ENCODE peak calls at places on chromosomes 11 and 22, in five cellular contexts. O is fibroblast of lung, Z is DND-41, K is brain microvascular endothelial cell, S is mammary epithelial cell. U is an unnamed sample.

GRCh38 chr11:70889411-70889810 is 363.0 kb downstream of the SHANK2 start:
- DNase-seq in O (no peak), Z (no peak), K (no peak), S (no peak), U (no peak)

GRCh38 chr11:105168457-105168856 is 28.9 kb upstream of the CARD18 start:
- DNase-seq in O (no peak), Z (no peak), K (no peak), S (peak), U (no peak)

GRCh38 chr11:84594602-84595001 is 1032.5 kb downstream of the DLG2 start:
- DNase-seq in O (no peak), Z (no peak), K (no peak), S (no peak), U (no peak)

GRCh38 chr11:119863811-119864601 is 135.0 kb upstream of the NECTIN1 start:
- DNase-seq in O (no peak), Z (no peak), K (no peak), S (no peak), U (no peak)

GRCh38 chr11:128502736-128503135 is 84.6 kb downstream of the ETS1 start:
- DNase-seq in O (peak), Z (no peak), K (peak), S (peak), U (peak)

GRCh38 chr11:83006877-83007330 is 64.8 kb downstream of the RAB30 start:
- DNase-seq in O (no peak), Z (no peak), K (no peak), S (no peak), U (no peak)

GRCh38 chr22:49305215-49305965 is 522.3 kb downstream of the BRD1 start:
- DNase-seq in O (no peak), Z (peak), K (no peak), S (no peak), U (no peak)

GRCh38 chr11:126282361-126282741 is 542 bp upstream of the TIRAP start:
- DNase-seq in O (peak), Z (no peak), K (peak), S (peak), U (no peak)

GRCh38 chr11:122642472-122642922 is 13.0 kb upstream of the UBASH3B start:
- DNase-seq in O (peak), Z (no peak), K (peak), S (peak), U (no peak)

GRCh38 chr11:84558085-84558905 is 1068.8 kb downstream of the DLG2 start:
- DNase-seq in O (peak), Z (peak), K (peak), S (peak), U (no peak)

GRCh38 chr11:68843052-68843561 is 1.4 kb upstream of the CPT1A start:
- DNase-seq in O (peak), Z (peak), K (no peak), S (no peak), U (no peak)

GRCh38 chr11:61542024-61542461 is 33.5 kb downstream of the LRRC10B start:
- DNase-seq in O (peak), Z (no peak), K (no peak), S (no peak), U (no peak)

GRCh38 chr11:120881591-120881990 is 142.3 kb upstream of the TBCEL start:
- DNase-seq in O (no peak), Z (no peak), K (no peak), S (no peak), U (no peak)

GRCh38 chr11:69462106-69463045 is 19.1 kb upstream of the LINC01488 start:
- DNase-seq in O (no peak), Z (no peak), K (no peak), S (no peak), U (no peak)

GRCh38 chr11:128891912-128892398 is 799 bp downstream of the KCNJ5 start:
- DNase-seq in O (no peak), Z (no peak), K (no peak), S (no peak), U (no peak)

GRCh38 chr22:49953027-49953679 is 7.4 kb upstream of the PIM3 start:
- DNase-seq in O (no peak), Z (no peak), K (no peak), S (no peak), U (no peak)

GRCh38 chr11:57321996-57322880 is 2.5 kb downstream of the TNKS1BP1 start:
- DNase-seq in O (peak), Z (no peak), K (peak), S (peak), U (peak)

GRCh38 chr11:130122141-130122575 is 37.4 kb upstream of the ST14 start:
- DNase-seq in O (no peak), Z (no peak), K (peak), S (peak), U (no peak)

GRCh38 chr11:134592391-134592990 is 180.4 kb upstream of the B3GAT1 start:
- DNase-seq in O (no peak), Z (peak), K (peak), S (no peak), U (no peak)

GRCh38 chr11:12165237-12165875 is 55.0 kb downstream of the MICAL2 start:
- DNase-seq in O (no peak), Z (no peak), K (no peak), S (peak), U (no peak)

GRCh38 chr11:72869845-72870244 is 55.6 kb downstream of the ATG16L2 start:
- DNase-seq in O (no peak), Z (no peak), K (no peak), S (no peak), U (no peak)

GRCh38 chr11:3747704-3748103 is 49.6 kb downstream of the NUP98 start:
- DNase-seq in O (peak), Z (no peak), K (peak), S (peak), U (peak)

GRCh38 chr11:32437406-32438345 is 2.3 kb upstream of the WT1 start:
- DNase-seq in O (no peak), Z (no peak), K (no peak), S (no peak), U (no peak)

DNA sequence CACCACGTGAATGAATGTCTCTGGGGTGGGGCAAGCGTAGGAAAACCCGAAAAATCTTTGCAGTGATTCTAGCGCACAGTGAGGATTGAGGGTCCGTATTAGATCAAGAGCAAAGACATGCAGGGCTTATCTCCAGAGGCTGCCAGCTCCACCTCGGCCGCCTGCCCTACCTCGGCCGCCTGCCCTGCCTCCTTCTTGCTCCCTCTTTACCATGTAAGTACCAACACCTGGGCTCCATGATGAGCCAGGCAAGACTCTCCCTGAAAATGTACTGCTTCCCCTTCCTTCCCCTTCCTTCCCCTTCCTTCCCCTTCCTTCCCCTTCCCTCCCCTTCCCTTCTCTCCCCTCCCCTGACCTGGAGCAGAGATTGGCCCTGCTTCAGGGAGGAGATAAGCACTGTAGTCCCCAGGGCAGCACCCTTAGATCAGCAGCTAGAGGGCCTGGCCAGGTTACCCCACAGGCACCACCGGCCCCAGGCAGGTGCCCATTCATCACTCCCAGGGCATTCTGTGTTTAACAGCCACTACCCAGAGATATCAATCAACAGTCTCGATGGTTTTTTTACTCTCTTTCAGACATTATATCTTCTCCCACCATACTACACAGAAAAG is 25.5 kb upstream of the ADORA2A start:
- DNase-seq in O (no peak), Z (no peak), K (no peak), S (no peak), U (no peak)
- H3K27ac ChIP-seq in O (no peak), Z (no peak), K (no peak), S (no peak), U (no peak)

GRCh38 chr22:25201557-25202273 is 2.1 kb downstream of the CRYBB3 start:
- DNase-seq in O (no peak), Z (no peak), K (no peak), S (no peak), U (no peak)
- TF ChIP-seq CTCF in O (no peak), Z (no peak), K (no peak), S (no peak), U (no peak)

GRCh38 chr11:94526645-94527438 is 14.6 kb downstream of the C11orf97 start:
- DNase-seq in O (no peak), Z (no peak), K (no peak), S (no peak), U (peak)
- H3K27ac ChIP-seq in O (no peak), Z (no peak), K (no peak), S (no peak), U (no peak)

DNA sequence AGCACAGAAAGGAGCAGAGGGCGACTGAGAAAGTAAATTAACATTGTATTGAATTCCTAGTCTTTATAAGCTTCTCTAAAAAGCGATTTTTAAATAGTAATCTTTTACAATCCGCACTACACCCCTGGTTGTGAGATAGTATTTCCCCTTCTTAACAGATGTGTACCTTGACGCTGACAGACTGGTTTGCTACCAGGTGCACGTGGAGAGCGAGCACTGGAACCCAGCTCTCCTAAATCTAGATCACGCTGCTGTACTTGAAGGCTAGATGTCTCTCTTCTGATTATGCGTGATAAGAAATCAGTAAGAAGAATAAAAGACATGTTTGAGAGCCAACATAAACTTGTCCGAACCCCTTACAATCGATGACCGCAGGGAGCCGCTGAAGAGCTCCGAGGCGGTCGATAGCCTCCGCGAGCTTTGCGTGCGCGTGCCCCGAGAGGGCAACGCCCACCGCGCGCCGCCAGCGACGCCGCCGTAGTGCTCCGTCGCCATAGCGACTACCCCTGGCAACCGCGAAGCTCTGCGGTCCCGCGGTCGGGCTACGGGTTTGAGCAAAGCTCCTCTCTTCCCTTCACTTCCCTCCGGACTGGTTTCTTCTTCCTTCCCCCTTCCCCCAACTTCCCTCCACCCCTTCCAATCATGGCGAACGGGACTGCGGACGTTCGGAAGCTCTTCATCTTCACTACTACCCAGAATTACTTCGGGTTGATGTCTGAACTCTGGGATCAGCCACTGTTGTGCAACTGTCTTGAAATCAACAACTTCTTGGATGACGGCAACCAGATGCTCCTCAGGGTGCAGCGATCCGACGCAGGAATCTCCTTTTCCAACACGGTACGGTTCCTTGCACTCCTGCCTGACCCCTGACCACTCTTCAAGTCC is at the start of gene DYNC2H1:
- DNase-seq in O (peak), Z (peak), K (peak), S (peak), U (peak)
- TF ChIP-seq CTCF in O (peak), Z (peak), K (peak), S (peak), U (peak)

DNA sequence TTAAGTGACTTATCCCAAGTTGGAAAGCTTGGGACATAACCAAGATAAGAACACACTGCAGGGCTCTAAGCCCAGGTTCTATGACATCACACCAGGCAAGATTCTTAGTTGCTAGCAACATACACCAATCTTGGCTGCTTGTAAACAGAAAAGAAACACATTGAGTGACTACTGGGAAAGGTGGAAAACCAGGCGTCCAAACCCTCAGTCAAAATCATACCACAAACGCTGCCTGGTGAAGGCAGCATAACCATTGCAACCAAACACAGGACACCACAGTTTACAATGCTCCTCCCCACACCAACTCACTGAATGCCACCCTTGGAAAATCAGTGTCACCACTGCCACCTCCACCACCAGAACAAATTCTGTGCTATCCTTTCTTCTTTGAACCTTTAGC is 379.9 kb downstream of the TTC28 start:
- DNase-seq in O (peak), Z (no peak), K (no peak), S (no peak), U (no peak)
- H3K27ac ChIP-seq in O (no peak), Z (no peak), K (no peak), S (no peak), U (no peak)

U was measured in foreskin keratinocyte.